ENCODE peak calls at places on chromosomes 4 and X, in four cellular contexts. M, A, O and I are unnamed samples.

GRCh38 chr4:121451310-121451709 is 70.5 kb upstream of the QRFPR start:
- DNase-seq in M (no peak), A (no peak), O (no peak), I (no peak)

GRCh38 chr4:144754562-144755410 is 108.8 kb downstream of the HHIP start:
- DNase-seq in M (peak; percentile 50), A (peak; percentile 73), O (peak; percentile 19), I (peak; percentile 90)

GRCh38 chr4:158006973-158007372 is 165.9 kb downstream of the GASK1B start:
- DNase-seq in M (no peak), A (peak; percentile 100), O (no peak), I (no peak)

GRCh38 chrX:69503228-69503834 is 795 bp upstream of the NALF2 start:
- DNase-seq in M (no peak), A (no peak), O (peak; percentile 43), I (no peak)

GRCh38 chrX:46637937-46638336 is 64.4 kb downstream of the CHST7 start:
- DNase-seq in M (no peak), A (peak; percentile 10), O (no peak), I (peak; percentile 38)

GRCh38 chr4:4789462-4789861 is 70.0 kb upstream of the MSX1 start:
- DNase-seq in M (no peak), A (no peak), O (no peak), I (no peak)

GRCh38 chr4:68463796-68464195 is 16.5 kb downstream of the TMPRSS11E start:
- DNase-seq in M (peak; percentile 98), A (no peak), O (no peak), I (peak; percentile 66)

GRCh38 chrX:69014200-69014599 is 151.1 kb downstream of the PJA1 start:
- DNase-seq in M (no peak), A (no peak), O (no peak), I (peak; percentile 86)

GRCh38 chr4:100106982-100107381 is 83.3 kb downstream of the DDIT4L start:
- DNase-seq in M (no peak), A (no peak), O (no peak), I (no peak)

GRCh38 chrX:13778916-13779315 is 38.0 kb downstream of the GPM6B start:
- DNase-seq in M (peak; percentile 50), A (peak; percentile 68), O (no peak), I (peak; percentile 57)

GRCh38 chr4:64146030-64146429 is 263.2 kb downstream of the TECRL start:
- DNase-seq in M (no peak), A (no peak), O (no peak), I (no peak)

GRCh38 chrX:44943007-44943406 is 70.0 kb downstream of the KDM6A start:
- DNase-seq in M (peak; percentile 67), A (no peak), O (no peak), I (no peak)

GRCh38 chrX:44935172-44935571 is 62.2 kb downstream of the KDM6A start:
- DNase-seq in M (no peak), A (no peak), O (no peak), I (no peak)

GRCh38 chrX:44938111-44938510 is 65.1 kb downstream of the KDM6A start:
- DNase-seq in M (no peak), A (no peak), O (no peak), I (no peak)

GRCh38 chrX:44935640-44936039 is 62.7 kb downstream of the KDM6A start:
- DNase-seq in M (peak; percentile 66), A (no peak), O (no peak), I (no peak)

DNA sequence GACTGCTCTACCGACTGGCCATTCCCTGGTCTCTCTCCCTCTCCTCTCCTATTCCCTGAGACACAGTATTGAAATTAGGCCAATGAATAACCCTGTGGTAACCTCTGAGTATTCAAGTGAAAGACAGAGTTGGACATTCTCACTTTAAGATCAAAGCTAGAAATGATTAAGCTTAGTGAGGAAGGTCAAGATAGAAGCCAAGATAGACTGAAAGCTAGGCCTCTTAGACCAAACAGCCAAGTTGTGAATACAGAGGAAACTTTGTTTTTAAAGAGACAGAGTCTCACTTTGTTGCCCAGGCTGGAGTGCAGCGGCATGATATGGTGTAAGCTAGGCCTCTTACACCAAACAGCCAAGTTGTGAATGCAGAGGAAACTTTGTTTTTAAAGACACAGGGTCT is 64.6 kb downstream of the KDM6A start:
- DNase-seq in M (no peak), A (no peak), O (no peak), I (no peak)
- H4K20me1 ChIP-seq in M (peaks cover 41% of the 10 kb centered on the region), A (no peaks in the 10 kb centered on the region), O (no peaks in the 10 kb centered on the region), I (no peaks in the 10 kb centered on the region)

GRCh38 chrX:17559728-17560379 is 177.4 kb upstream of the SCML1 start:
- DNase-seq in M (peak; percentile 91), A (peak; percentile 59), O (peak; percentile 42), I (peak; percentile 92)
- H3K27ac ChIP-seq in M (peak overlapping the region; percentile 81), A (no peak overlapping the region), O (peak overlapping the region; percentile 52), I (no peak overlapping the region)

GRCh38 chr4:165873298-165874071 is 448 bp downstream of the TLL1 start:
- DNase-seq in M (peak; percentile 44), A (no peak), O (no peak), I (peak; percentile 35)

GRCh38 chr4:165872443-165873297 is at the start of gene TLL1:
- DNase-seq in M (peak; percentile 44), A (peak; percentile 50), O (no peak), I (peak; percentile 31)

GRCh38 chr4:165875446-165875845 is 2.4 kb downstream of the TLL1 start:
- DNase-seq in M (no peak), A (no peak), O (no peak), I (no peak)

GRCh38 chr4:165874799-165875371 is 1.8 kb downstream of the TLL1 start:
- DNase-seq in M (peak; percentile 61), A (no peak), O (no peak), I (no peak)

GRCh38 chr4:165874072-165874798 is 1.2 kb downstream of the TLL1 start:
- DNase-seq in M (peak; percentile 37), A (peak; percentile 37), O (no peak), I (no peak)
- TF ChIP-seq EZH2 in M (no peak), A (no peak), O (no peak), I (peak; percentile 60)

GRCh38 chr4:102735578-102735977 is 25.2 kb downstream of the MANBA start:
- DNase-seq in M (peak; percentile 63), A (no peak), O (no peak), I (no peak)

GRCh38 chr4:102734116-102734515 is 26.7 kb downstream of the MANBA start:
- DNase-seq in M (no peak), A (no peak), O (no peak), I (no peak)

GRCh38 chr4:102732678-102733445 is 27.9 kb downstream of the MANBA start:
- DNase-seq in M (no peak), A (no peak), O (no peak), I (no peak)

GRCh38 chr4:102736636-102737549 is 23.9 kb downstream of the MANBA start:
- DNase-seq in M (peak; percentile 78), A (no peak), O (no peak), I (no peak)

GRCh38 chr4:102734591-102735385 is 26.0 kb downstream of the MANBA start:
- DNase-seq in M (peak; percentile 52), A (no peak), O (no peak), I (peak; percentile 44)
- H4K20me1 ChIP-seq in M (no peaks in the 10 kb centered on the region), A (no peaks in the 10 kb centered on the region), O (no peaks in the 10 kb centered on the region), I (no peaks in the 10 kb centered on the region)